ENCODE peak calls at places on chromosome 2, in eight cellular contexts. M is HFF-Myc, A is transverse colon, Q is fibroblast of the aortic adventitia, E is heart right ventricle, X is left lung, L is cardiac fibroblast, I is H1. P is an unnamed sample.

GRCh38 chr2:157261199-157261782 is 3.8 kb downstream of the GALNT5 start:
- DNase-seq in M (peak), A (peak), Q (peak), E (no peak), X (no peak), L (peak), I (no peak), P (no peak)

GRCh38 chr2:83081835-83082522 is 1377.1 kb downstream of the SUCLG1 start:
- DNase-seq in M (peak), A (no peak), Q (peak), E (no peak), X (no peak), L (peak), I (no peak), P (peak)

GRCh38 chr2:72991980-72992733 is 74.8 kb downstream of the EMX1 start:
- DNase-seq in M (no peak), A (no peak), Q (no peak), E (no peak), X (no peak), L (no peak), I (peak), P (no peak)

GRCh38 chr2:8535821-8536685 is 145.8 kb upstream of the ID2 start:
- DNase-seq in M (no peak), A (no peak), Q (no peak), E (no peak), X (no peak), L (no peak), I (no peak), P (no peak)

GRCh38 chr2:58569460-58570185 is 328.5 kb upstream of the FANCL start:
- DNase-seq in M (no peak), A (no peak), Q (no peak), E (no peak), X (no peak), L (no peak), I (no peak), P (no peak)

GRCh38 chr2:189522435-189523151 is 58.0 kb downstream of the SLC40A1 start:
- DNase-seq in M (no peak), A (peak), Q (peak), E (no peak), X (no peak), L (no peak), I (no peak), P (no peak)

GRCh38 chr2:133365117-133365516 is 203.1 kb downstream of the NCKAP5 start:
- DNase-seq in M (no peak), A (no peak), Q (peak), E (no peak), X (no peak), L (peak), I (no peak), P (no peak)

GRCh38 chr2:102004588-102004987 is 12.8 kb downstream of the IL1R2 start:
- DNase-seq in M (no peak), A (no peak), Q (peak), E (no peak), X (no peak), L (no peak), I (no peak), P (no peak)

GRCh38 chr2:99489758-99490087 is at the start of gene REV1:
- DNase-seq in M (no peak), A (no peak), Q (no peak), E (no peak), X (no peak), L (no peak), I (no peak), P (no peak)

GRCh38 chr2:149652925-149653324 is 65.3 kb upstream of the MMADHC start:
- DNase-seq in M (no peak), A (no peak), Q (no peak), E (no peak), X (no peak), L (peak), I (no peak), P (no peak)

GRCh38 chr2:162917626-162918025 is 79.1 kb upstream of the KCNH7 start:
- DNase-seq in M (no peak), A (no peak), Q (no peak), E (no peak), X (no peak), L (no peak), I (no peak), P (no peak)

GRCh38 chr2:54808642-54809041 is 85.2 kb downstream of the EML6 start:
- DNase-seq in M (no peak), A (no peak), Q (no peak), E (no peak), X (no peak), L (no peak), I (no peak), P (no peak)

GRCh38 chr2:172888704-172889103 is 153.1 kb downstream of the RAPGEF4 start:
- DNase-seq in M (no peak), A (no peak), Q (no peak), E (no peak), X (no peak), L (no peak), I (no peak), P (no peak)

GRCh38 chr2:160288324-160288723 is 88.3 kb upstream of the ITGB6 start:
- DNase-seq in M (no peak), A (no peak), Q (peak), E (no peak), X (no peak), L (peak), I (no peak), P (no peak)

GRCh38 chr2:231996797-231997555 is 35.5 kb downstream of the DIS3L2 start:
- DNase-seq in M (no peak), A (no peak), Q (no peak), E (no peak), X (no peak), L (no peak), I (no peak), P (no peak)

GRCh38 chr2:237096911-237097310 is 11.2 kb downstream of the COPS8 start:
- DNase-seq in M (no peak), A (no peak), Q (peak), E (no peak), X (no peak), L (peak), I (no peak), P (peak)

GRCh38 chr2:146666336-146666735 is 1178.5 kb upstream of the ACVR2A start:
- DNase-seq in M (no peak), A (no peak), Q (no peak), E (no peak), X (no peak), L (peak), I (no peak), P (no peak)

GRCh38 chr2:236168110-236169067 is at the start of gene GBX2:
- DNase-seq in M (no peak), A (peak), Q (no peak), E (no peak), X (no peak), L (peak), I (peak), P (no peak)

GRCh38 chr2:233346374-233346773 is 7.9 kb upstream of the DGKD start:
- DNase-seq in M (no peak), A (peak), Q (no peak), E (no peak), X (peak), L (no peak), I (no peak), P (no peak)

GRCh38 chr2:18619091-18619490 is 29.7 kb upstream of the NT5C1B start:
- DNase-seq in M (no peak), A (no peak), Q (no peak), E (no peak), X (no peak), L (no peak), I (no peak), P (no peak)

GRCh38 chr2:128628996-128629395 is 310.3 kb upstream of the HS6ST1 start:
- DNase-seq in M (no peak), A (no peak), Q (no peak), E (no peak), X (no peak), L (no peak), I (peak), P (no peak)

GRCh38 chr2:165634282-165634681 is 159.8 kb downstream of the GALNT3 start:
- DNase-seq in M (no peak), A (no peak), Q (no peak), E (no peak), X (no peak), L (no peak), I (no peak), P (no peak)

GRCh38 chr2:129400825-129401224 is 578.6 kb upstream of the RAB6C start:
- DNase-seq in M (no peak), A (no peak), Q (no peak), E (no peak), X (no peak), L (no peak), I (no peak), P (no peak)

GRCh38 chr2:1601471-1602358 is 142.6 kb downstream of the PXDN start:
- DNase-seq in M (no peak), A (no peak), Q (no peak), E (peak), X (peak), L (no peak), I (no peak), P (no peak)

GRCh38 chr2:230893338-230893737 is 28.6 kb downstream of the ITM2C start:
- DNase-seq in M (no peak), A (peak), Q (no peak), E (no peak), X (no peak), L (no peak), I (no peak), P (no peak)

GRCh38 chr2:85436836-85437487 is 18.4 kb downstream of the SH2D6 start:
- DNase-seq in M (no peak), A (no peak), Q (no peak), E (no peak), X (no peak), L (no peak), I (no peak), P (no peak)

GRCh38 chr2:148545387-148546256 is 98.9 kb upstream of the EPC2 start:
- DNase-seq in M (no peak), A (no peak), Q (no peak), E (no peak), X (no peak), L (no peak), I (no peak), P (no peak)

GRCh38 chr2:135258193-135258592 is 206.1 kb downstream of the RAB3GAP1 start:
- DNase-seq in M (no peak), A (no peak), Q (no peak), E (no peak), X (no peak), L (peak), I (no peak), P (no peak)

GRCh38 chr2:44798139-44798659 is 143.3 kb upstream of the SIX3 start:
- DNase-seq in M (no peak), A (no peak), Q (no peak), E (no peak), X (no peak), L (no peak), I (peak), P (no peak)

GRCh38 chr2:204298426-204298825 is 246.8 kb upstream of the PARD3B start:
- DNase-seq in M (no peak), A (no peak), Q (no peak), E (no peak), X (no peak), L (no peak), I (no peak), P (no peak)

GRCh38 chr2:237459741-237460174 is 27.3 kb upstream of the MLPH start:
- DNase-seq in M (peak), A (no peak), Q (peak), E (no peak), X (no peak), L (peak), I (no peak), P (peak)

GRCh38 chr2:57181315-57182038 is 865.1 kb upstream of the VRK2 start:
- DNase-seq in M (no peak), A (no peak), Q (peak), E (no peak), X (no peak), L (peak), I (no peak), P (no peak)

GRCh38 chr2:39568561-39569006 is 97.1 kb upstream of the TMEM178A start:
- DNase-seq in M (peak), A (no peak), Q (peak), E (no peak), X (no peak), L (peak), I (no peak), P (peak)

GRCh38 chr2:80501874-80502624 is 197.5 kb upstream of the LRRTM1 start:
- DNase-seq in M (no peak), A (no peak), Q (no peak), E (no peak), X (no peak), L (no peak), I (no peak), P (no peak)

GRCh38 chr2:80496770-80497169 is 192.2 kb upstream of the LRRTM1 start:
- DNase-seq in M (peak), A (no peak), Q (peak), E (no peak), X (no peak), L (peak), I (no peak), P (peak)

GRCh38 chr2:80499095-80499494 is 194.5 kb upstream of the LRRTM1 start:
- DNase-seq in M (peak), A (peak), Q (peak), E (no peak), X (no peak), L (peak), I (no peak), P (peak)
- TF ChIP-seq CTCF in M (peak), A (peak), Q (peak), E (peak), X (peak), L (peak), I (peak), P (peak)

GRCh38 chr2:36554531-36554930 is 43.4 kb downstream of the FEZ2 start:
- DNase-seq in M (no peak), A (no peak), Q (no peak), E (no peak), X (no peak), L (no peak), I (no peak), P (no peak)
- H3K4me3 ChIP-seq in M (no peak), A (no peak), Q (no peak), E (no peak), X (no peak), L (no peak), I (no peak), P (no peak)

DNA sequence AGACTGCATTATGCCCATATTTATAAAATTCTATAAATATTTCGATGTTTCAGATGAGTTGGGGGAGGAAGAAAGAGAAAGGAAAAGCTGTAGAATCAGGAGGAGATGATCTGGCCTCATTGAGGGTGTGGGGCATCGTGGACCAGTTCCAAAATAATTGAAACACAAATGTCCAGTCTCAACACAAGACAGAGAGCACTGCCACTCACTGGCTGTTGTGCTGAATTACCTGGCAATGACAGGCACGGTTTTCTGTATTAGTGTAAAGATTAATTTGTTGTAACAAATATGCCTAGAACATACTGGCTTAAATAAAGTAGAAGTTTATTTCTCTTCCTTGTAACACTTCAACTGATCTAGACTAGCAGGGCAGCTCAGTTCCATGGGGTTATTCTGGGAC is 24.1 kb downstream of the POLE4 start:
- DNase-seq in M (no peak), A (no peak), Q (peak), E (no peak), X (no peak), L (peak), I (no peak), P (no peak)
- TF ChIP-seq CTCF in M (no peak), A (no peak), Q (no peak), E (no peak), X (no peak), L (no peak), I (peak), P (no peak)

GRCh38 chr2:191247381-191248057 is 2.3 kb downstream of the MYO1B start:
- DNase-seq in M (peak), A (no peak), Q (peak), E (no peak), X (no peak), L (peak), I (no peak), P (peak)
- H3K4me3 ChIP-seq in M (peak), A (no peak), Q (peak), E (peak), X (peak), L (peak), I (no peak), P (peak)

GRCh38 chr2:21162615-21162878 is 38.8 kb downstream of the TDRD15 start:
- DNase-seq in M (no peak), A (no peak), Q (no peak), E (no peak), X (no peak), L (no peak), I (no peak), P (no peak)

GRCh38 chr2:21163213-21163612 is 39.4 kb downstream of the TDRD15 start:
- DNase-seq in M (no peak), A (no peak), Q (no peak), E (no peak), X (peak), L (no peak), I (no peak), P (no peak)

GRCh38 chr2:21161122-21161521 is 37.4 kb downstream of the TDRD15 start:
- DNase-seq in M (no peak), A (no peak), Q (no peak), E (no peak), X (peak), L (no peak), I (no peak), P (no peak)

GRCh38 chr2:21161832-21162614 is 38.3 kb downstream of the TDRD15 start:
- DNase-seq in M (no peak), A (no peak), Q (no peak), E (no peak), X (peak), L (no peak), I (no peak), P (no peak)

DNA sequence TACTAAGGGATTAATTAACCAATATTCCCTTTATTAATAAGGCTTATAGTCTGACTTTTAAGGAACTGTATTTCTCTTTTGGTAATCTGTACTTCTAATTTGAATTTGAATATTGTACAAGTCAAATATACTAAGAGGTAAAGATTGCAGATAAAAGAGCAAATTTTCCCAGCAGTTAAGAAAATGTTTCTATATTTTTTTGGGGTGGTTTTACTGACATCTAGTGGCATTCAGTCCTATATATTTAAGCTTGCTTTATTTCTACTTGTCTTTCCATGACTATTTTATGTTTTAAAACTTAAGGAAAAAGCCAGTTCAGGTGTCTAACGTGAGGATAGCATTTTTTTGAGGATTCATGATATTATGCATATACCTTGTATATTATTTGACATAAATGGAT is 41.6 kb downstream of the TDRD15 start:
- DNase-seq in M (no peak), A (no peak), Q (no peak), E (no peak), X (no peak), L (peak), I (no peak), P (no peak)
- TF ChIP-seq CTCF in M (no peak), A (no peak), Q (no peak), E (no peak), X (peak), L (peak), I (no peak), P (no peak)

GRCh38 chr2:95260028-95261023 is 13.9 kb upstream of the PROM2 start:
- DNase-seq in M (no peak), A (no peak), Q (peak), E (no peak), X (peak), L (no peak), I (no peak), P (no peak)
- H3K4me3 ChIP-seq in M (no peak), A (no peak), Q (no peak), E (no peak), X (no peak), L (no peak), I (no peak), P (no peak)

P was measured in astrocyte of the cerebellum.